ENCODE peak calls at places on chromosomes 1 and 21, in five cellular contexts. A, Q, E, R and I are unnamed samples.

GRCh38 chr1:170664283-170664827 is 424 bp downstream of the PRRX1 start:
- DNase-seq in Q (no peak), A (peak), R (no peak), E (peak), I (no peak)

GRCh38 chr1:160542303-160542945 is 19.4 kb upstream of the SLAMF6 start:
- DNase-seq in R (no peak), Q (no peak), A (no peak), E (no peak), I (no peak)

GRCh38 chr1:30790850-30791778 is 33.5 kb upstream of the LAPTM5 start:
- DNase-seq in R (peak), Q (no peak), E (no peak), A (no peak), I (no peak)

GRCh38 chr1:8422439-8423133 is 104.7 kb downstream of the SLC45A1 start:
- DNase-seq in R (no peak), E (peak), Q (peak), A (no peak), I (no peak)

GRCh38 chr21:42496120-42496838 is at the start of gene RSPH1:
- DNase-seq in A (peak), R (peak), Q (peak), E (peak), I (peak)

GRCh38 chr1:234958066-234958701 is 170.5 kb downstream of the TOMM20 start:
- DNase-seq in Q (no peak), E (no peak), R (no peak), A (peak), I (no peak)

GRCh38 chr21:35048183-35048601 is 910 bp downstream of the RUNX1 start:
- DNase-seq in E (peak), R (no peak), Q (no peak), A (no peak), I (peak)

GRCh38 chr21:32645261-32646182 is 33.3 kb upstream of the CFAP298 start:
- DNase-seq in Q (peak), A (peak), E (no peak), R (no peak), I (no peak)

GRCh38 chr1:50172299-50172698 is 63.6 kb downstream of the ELAVL4 start:
- DNase-seq in Q (no peak), A (no peak), R (no peak), E (no peak), I (no peak)

GRCh38 chr21:34857122-34857713 is 188.4 kb downstream of the CLIC6 start:
- DNase-seq in A (no peak), R (no peak), E (no peak), Q (no peak), I (no peak)

GRCh38 chr1:171817511-171818265 is 23.6 kb upstream of the DNM3 start:
- DNase-seq in A (no peak), E (peak), R (no peak), Q (peak), I (no peak)

GRCh38 chr1:41802532-41803501 is 115.9 kb downstream of the HIVEP3 start:
- DNase-seq in R (peak), Q (no peak), E (no peak), A (no peak), I (peak)

GRCh38 chr1:210400043-210400840 is 71.5 kb downstream of the HHAT start:
- DNase-seq in A (peak), E (peak), Q (peak), R (peak), I (peak)

GRCh38 chr1:67350783-67351182 is 43.1 kb downstream of the IL12RB2 start:
- DNase-seq in E (no peak), Q (no peak), A (no peak), R (no peak), I (no peak)

GRCh38 chr21:45289655-45290515 is 2.2 kb upstream of the POFUT2 start:
- DNase-seq in R (no peak), Q (no peak), A (peak), E (peak), I (no peak)

GRCh38 chr1:44890007-44890406 is 47.0 kb upstream of the PTCH2 start:
- DNase-seq in Q (no peak), A (no peak), R (no peak), E (no peak), I (no peak)

GRCh38 chr1:246165826-246166709 is 341.0 kb downstream of the SMYD3 start:
- DNase-seq in A (no peak), E (no peak), Q (no peak), R (no peak), I (no peak)

GRCh38 chr1:193014354-193014753 is 44.8 kb downstream of the UCHL5 start:
- DNase-seq in R (no peak), A (no peak), E (no peak), Q (no peak), I (no peak)

GRCh38 chr1:183126528-183126927 is 59.5 kb upstream of the LAMC2 start:
- DNase-seq in A (no peak), E (no peak), R (no peak), Q (no peak), I (no peak)

GRCh38 chr21:42133131-42133530 is 62.0 kb downstream of the UMODL1 start:
- DNase-seq in E (no peak), Q (no peak), R (no peak), A (no peak), I (no peak)

GRCh38 chr1:55500601-55501000 is 285.4 kb upstream of the USP24 start:
- DNase-seq in Q (no peak), E (no peak), A (no peak), R (no peak), I (no peak)

GRCh38 chr1:32286763-32287162 is 5.1 kb upstream of the HDAC1 start:
- DNase-seq in Q (no peak), R (no peak), E (no peak), A (no peak), I (no peak)

GRCh38 chr1:63323866-63324778 is 1.8 kb downstream of the FOXD3 start:
- DNase-seq in Q (no peak), E (peak), A (peak), R (no peak), I (no peak)

GRCh38 chr1:204263240-204263848 is 49.6 kb upstream of the GOLT1A start:
- DNase-seq in E (peak), A (no peak), R (no peak), Q (no peak), I (no peak)

GRCh38 chr1:15796086-15796462 is 11.4 kb downstream of the UQCRHL start:
- DNase-seq in A (no peak), Q (no peak), E (no peak), R (no peak), I (no peak)

GRCh38 chr1:51061231-51061943 is 40.6 kb upstream of the C1orf185 start:
- DNase-seq in Q (no peak), A (no peak), E (no peak), R (no peak), I (no peak)

GRCh38 chr1:111450185-111450584 is 921 bp downstream of the ATP5PB start:
- DNase-seq in Q (no peak), R (no peak), E (no peak), A (no peak), I (no peak)
- TF ChIP-seq POLR2AphosphoS5 in Q (no peak), R (no peak), E (no peak), A (no peak), I (no peak)

DNA sequence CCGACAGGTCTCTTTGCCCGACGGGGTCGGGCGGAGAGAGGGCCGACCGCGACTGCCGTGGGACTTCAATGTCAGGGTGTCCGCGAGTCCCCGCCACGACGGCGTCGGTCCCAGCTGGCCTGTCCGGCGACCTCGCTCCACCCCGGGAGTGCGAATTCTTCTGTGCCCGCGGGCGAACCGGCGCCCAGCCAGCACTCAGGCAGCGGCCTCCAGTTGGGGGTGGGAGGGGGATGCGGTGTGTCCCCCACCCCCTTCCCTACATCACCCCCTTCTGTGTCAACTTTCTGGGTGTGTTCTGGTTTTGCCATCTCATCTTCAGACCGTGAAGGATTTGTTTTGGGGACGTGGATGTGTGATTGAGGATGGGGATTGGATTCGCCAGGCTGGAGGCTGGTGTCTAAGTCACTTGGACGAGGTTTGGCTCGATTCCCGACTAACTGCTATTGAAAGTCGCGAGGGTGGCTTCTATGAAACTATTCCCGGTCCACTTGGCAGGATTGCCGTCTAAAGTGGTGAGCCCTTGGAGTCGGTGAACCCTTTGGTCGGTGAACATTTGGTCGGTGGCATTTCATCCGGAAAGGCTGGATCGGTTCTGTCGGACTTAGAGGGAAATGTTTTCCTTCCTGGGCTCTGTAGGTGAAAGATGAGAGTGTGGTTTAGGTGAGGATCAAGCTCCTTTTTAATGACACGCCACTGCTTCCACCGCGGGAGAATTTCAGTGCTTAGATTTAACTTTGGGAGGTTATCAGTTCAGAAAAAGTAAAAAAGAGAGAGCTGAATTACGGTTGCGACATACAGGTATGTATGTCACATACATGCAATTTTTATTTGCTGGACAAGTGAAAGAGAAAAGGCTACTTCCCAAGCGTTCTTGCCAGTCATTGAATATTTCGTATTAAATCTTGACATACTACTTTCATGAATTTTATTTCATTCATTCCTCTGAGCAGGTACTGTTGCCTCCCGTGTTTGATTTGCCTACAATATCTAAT is 771 bp downstream of the ABCD3 start:
- DNase-seq in E (peak), Q (peak), R (no peak), A (no peak), I (peak)
- TF ChIP-seq GABPA in E (no peak), Q (no peak), R (no peak), A (no peak), I (no peak)

DNA sequence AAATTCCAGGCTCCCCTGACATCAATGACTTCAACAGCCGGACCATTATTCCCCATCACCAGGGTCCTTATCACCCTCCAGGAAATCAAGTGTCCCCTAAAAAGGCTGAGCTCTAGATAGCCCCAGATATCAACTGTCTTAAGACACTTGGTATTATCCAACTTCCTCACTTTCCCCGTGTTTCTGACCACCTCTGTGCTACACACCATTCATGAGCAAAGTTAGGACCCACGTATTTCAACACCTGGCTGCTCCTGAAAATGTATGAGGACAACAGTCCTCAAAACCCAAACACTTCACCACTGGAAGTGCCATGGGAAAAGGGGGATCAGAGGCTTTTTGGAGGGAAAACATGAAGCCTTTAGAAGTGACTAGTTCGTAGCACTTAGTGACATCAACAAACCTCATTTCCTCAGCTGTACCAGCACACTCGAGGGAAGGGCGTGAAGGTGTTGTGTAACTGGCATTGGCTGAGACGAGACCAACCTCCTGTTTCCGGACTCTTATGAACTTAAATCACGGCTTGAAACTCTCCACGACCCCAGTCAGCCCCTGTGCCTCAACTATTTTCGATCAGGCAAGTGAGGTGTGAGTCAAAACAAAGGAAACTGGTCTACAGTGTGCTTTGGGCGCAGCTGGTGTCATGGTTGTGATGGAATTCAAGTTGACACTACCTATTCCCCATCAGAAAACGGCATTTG is 4.1 kb upstream of the CHD5 start:
- DNase-seq in Q (no peak), E (no peak), A (no peak), R (no peak), I (no peak)
- TF ChIP-seq POLR2AphosphoS5 in Q (peak), E (peak), A (peak), R (peak), I (peak)

GRCh38 chr1:17207046-17207445 is 2.1 kb downstream of the PADI1 start:
- DNase-seq in Q (no peak), A (no peak), R (peak), E (no peak), I (peak)
- TF ChIP-seq GABPA in Q (no peak), A (no peak), R (no peak), E (no peak), I (no peak)

GRCh38 chr21:16492892-16493291 is 763.1 kb downstream of the USP25 start:
- DNase-seq in A (no peak), E (no peak), Q (no peak), R (no peak), I (no peak)

GRCh38 chr21:16502273-16502672 is 772.5 kb downstream of the USP25 start:
- DNase-seq in Q (no peak), A (no peak), R (no peak), E (no peak), I (no peak)

GRCh38 chr21:16492356-16492755 is 762.6 kb downstream of the USP25 start:
- DNase-seq in E (no peak), Q (no peak), A (no peak), R (no peak), I (no peak)

GRCh38 chr21:16496594-16496993 is 766.8 kb downstream of the USP25 start:
- DNase-seq in E (no peak), A (no peak), R (no peak), Q (no peak), I (no peak)
- TF ChIP-seq POLR2AphosphoS5 in E (no peak), A (no peak), R (no peak), Q (no peak), I (no peak)